ENCODE peak calls at places on chromosomes 16 and 17, in five cellular contexts. A is stomach; H is NB4; L is body of pancreas; T is CD8-positive, alpha-beta T cell. Y is an unnamed sample.

GRCh38 chr16:54928421-54929089 is 2.1 kb upstream of the IRX5 start:
- DNase-seq in A (peak), H (peak), L (peak), T (no peak), Y (peak)

GRCh38 chr17:58669853-58670252 is 22.0 kb downstream of the TEX14 start:
- DNase-seq in A (no peak), H (no peak), L (no peak), T (no peak), Y (no peak)

GRCh38 chr17:28345420-28346198 is 10.0 kb downstream of the TNFAIP1 start:
- DNase-seq in A (peak), H (no peak), L (peak), T (no peak), Y (no peak)

GRCh38 chr17:42459256-42459982 is 741 bp downstream of the ATP6V0A1 start:
- DNase-seq in A (peak), H (peak), L (peak), T (no peak), Y (no peak)

GRCh38 chr16:10388987-10389386 is 3.1 kb downstream of the ATF7IP2 start:
- DNase-seq in A (no peak), H (no peak), L (no peak), T (no peak), Y (no peak)

GRCh38 chr16:29738514-29738913 is 7.3 kb downstream of the C16orf54 start:
- DNase-seq in A (no peak), H (peak), L (no peak), T (peak), Y (peak)

GRCh38 chr16:75301804-75302203 is 50.4 kb upstream of the BCAR1 start:
- DNase-seq in A (no peak), H (no peak), L (no peak), T (no peak), Y (no peak)

GRCh38 chr16:68146583-68146982 is 61.4 kb downstream of the NFATC3 start:
- DNase-seq in A (no peak), H (peak), L (no peak), T (no peak), Y (no peak)

GRCh38 chr17:39973496-39973895 is 7.1 kb upstream of the PSMD3 start:
- DNase-seq in A (no peak), H (no peak), L (no peak), T (no peak), Y (no peak)

GRCh38 chr17:79633154-79633553 is 22.3 kb upstream of the RBFOX3 start:
- DNase-seq in A (peak), H (no peak), L (no peak), T (no peak), Y (no peak)

GRCh38 chr17:34750004-34750403 is 170.6 kb downstream of the TMEM132E start:
- DNase-seq in A (no peak), H (no peak), L (no peak), T (no peak), Y (peak)

GRCh38 chr17:19539841-19540311 is 6.2 kb downstream of the SLC47A1 start:
- DNase-seq in A (no peak), H (no peak), L (no peak), T (no peak), Y (no peak)

GRCh38 chr16:80569440-80570105 is 28.8 kb downstream of the DYNLRB2 start:
- DNase-seq in A (no peak), H (no peak), L (no peak), T (peak), Y (no peak)

GRCh38 chr16:14071576-14072271 is 605 bp downstream of the MRTFB start:
- DNase-seq in A (no peak), H (peak), L (no peak), T (no peak), Y (no peak)

GRCh38 chr16:14070555-14070876 is 603 bp upstream of the MRTFB start:
- DNase-seq in A (no peak), H (no peak), L (no peak), T (no peak), Y (no peak)

GRCh38 chr16:14070877-14071575 is at the start of gene MRTFB:
- DNase-seq in A (peak), H (peak), L (peak), T (peak), Y (peak)

GRCh38 chr16:14074544-14074943 is 3.4 kb downstream of the MRTFB start:
- DNase-seq in A (no peak), H (no peak), L (no peak), T (no peak), Y (no peak)

DNA sequence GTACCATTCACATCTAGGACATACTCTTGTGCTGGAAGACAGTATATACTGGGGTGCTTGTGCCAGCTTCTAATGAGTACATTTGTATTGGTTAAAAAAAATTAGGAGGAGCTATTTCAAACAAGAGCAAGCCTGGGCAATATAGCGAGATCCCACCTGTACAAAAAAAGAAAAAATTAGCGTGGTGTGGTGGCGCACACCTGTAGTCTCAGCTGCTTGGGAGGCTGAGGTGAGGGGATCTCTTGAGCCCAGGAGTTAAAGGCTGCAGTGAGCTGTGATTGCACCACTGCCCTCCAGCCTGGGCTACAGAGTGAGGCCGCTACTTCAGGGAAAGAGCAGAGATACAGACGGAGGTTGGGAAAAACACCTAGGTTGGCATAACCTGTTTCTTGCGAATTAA is 1.2 kb downstream of the MRTFB start:
- DNase-seq in A (no peak), H (no peak), L (peak), T (no peak), Y (no peak)
- H3K4me3 ChIP-seq in A (peak), H (peak), L (no peak), T (no peak), Y (peak)

GRCh38 chr16:53042235-53042645 is 10.5 kb downstream of the CHD9NB start:
- DNase-seq in A (no peak), H (no peak), L (no peak), T (no peak), Y (no peak)

GRCh38 chr16:53043462-53043861 is 9.2 kb downstream of the CHD9NB start:
- DNase-seq in A (no peak), H (no peak), L (no peak), T (no peak), Y (no peak)

GRCh38 chr16:53041196-53041977 is 11.3 kb downstream of the CHD9NB start:
- DNase-seq in A (peak), H (peak), L (peak), T (no peak), Y (no peak)

GRCh38 chr16:53045554-53046250 is 7.0 kb downstream of the CHD9NB start:
- DNase-seq in A (peak), H (no peak), L (peak), T (no peak), Y (no peak)

DNA sequence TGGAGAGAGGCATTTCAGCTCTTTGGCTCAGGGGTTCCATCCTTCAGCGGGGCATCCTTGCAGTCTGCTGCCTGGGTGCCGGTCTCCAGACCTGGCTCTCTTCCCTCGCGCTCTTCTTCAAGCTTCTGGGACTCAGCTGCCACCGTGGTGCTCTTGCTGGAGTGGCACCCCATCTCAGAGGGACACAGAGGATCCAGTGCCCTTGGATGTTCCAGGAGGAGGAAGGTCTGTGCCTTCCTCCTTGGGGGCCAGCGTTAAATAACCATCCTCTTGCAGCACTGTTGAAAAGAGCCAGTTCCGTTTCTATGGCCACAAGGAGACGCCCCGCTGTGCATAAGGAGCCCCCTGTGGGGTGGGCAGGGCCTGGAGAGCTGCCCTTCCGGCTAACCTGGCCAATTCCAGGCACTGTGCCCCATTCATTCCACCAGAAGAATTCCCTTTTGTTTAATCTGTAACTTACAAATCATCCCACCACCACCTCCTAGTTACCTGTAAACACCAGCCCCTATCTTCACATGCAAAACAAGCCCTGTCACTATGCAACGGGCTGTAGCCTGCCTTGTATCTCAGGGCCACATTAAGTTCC is 8.6 kb downstream of the CHD9NB start:
- DNase-seq in A (no peak), H (no peak), L (peak), T (no peak), Y (no peak)
- H3K4me3 ChIP-seq in A (peak), H (no peak), L (no peak), T (no peak), Y (no peak)

DNA sequence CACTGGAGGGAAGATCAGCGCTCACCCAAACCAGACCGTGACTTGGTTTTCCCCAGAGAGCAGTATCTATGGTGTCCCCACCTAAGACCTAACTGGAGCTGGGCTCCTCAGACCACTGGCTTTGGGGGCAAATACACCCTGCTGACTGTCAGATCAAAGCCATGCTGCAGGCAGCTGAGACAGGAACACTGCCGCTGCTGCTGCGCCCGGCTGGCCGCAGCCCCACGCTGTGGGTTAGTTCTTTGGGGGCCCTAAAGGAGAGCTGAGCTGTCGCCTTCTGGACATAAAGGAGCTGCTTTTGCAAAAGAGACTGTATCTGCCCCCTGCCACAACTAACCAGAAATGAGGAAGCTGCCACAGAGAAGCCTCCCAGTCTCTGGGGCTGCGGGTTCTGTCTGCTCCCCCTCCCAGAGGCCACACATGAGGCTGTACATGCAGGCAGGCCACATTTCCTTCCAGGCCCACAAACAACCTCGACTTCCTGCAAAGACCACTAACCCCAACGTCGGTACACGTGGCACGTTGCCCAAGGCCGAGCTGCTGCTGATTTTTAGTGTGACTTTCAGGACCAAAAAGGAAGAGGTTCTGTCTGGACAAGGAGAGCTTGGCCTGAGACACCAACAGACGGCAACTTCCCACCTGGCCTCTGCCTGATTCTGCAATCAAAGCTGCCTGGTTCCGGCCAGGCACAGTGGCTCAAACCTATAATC is 18.2 kb upstream of the ABR start:
- DNase-seq in A (peak), H (peak), L (peak), T (peak), Y (peak)
- H3K4me3 ChIP-seq in A (no peak), H (peak), L (no peak), T (peak), Y (peak)

DNA sequence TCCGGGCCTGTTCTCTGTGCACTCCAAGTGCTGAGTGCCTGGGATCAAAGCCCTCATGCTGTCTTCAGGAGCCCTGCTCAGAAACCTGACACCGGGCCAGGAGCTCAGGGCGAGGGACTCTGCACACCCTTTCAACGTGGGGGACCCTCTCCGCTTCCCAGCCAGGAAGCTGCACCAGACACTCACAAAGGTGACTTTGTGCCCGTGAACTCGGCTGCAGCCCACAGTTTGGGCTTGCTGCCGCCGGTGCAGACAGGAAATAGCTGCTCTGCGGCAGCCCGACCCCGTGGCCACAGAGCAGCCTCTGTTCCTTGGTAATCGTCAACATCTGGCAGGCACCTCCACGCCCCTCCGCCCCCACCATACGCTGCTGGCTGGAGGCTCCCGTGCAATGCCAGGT is 93.4 kb upstream of the METRNL start:
- DNase-seq in A (peak), H (no peak), L (peak), T (peak), Y (peak)
- H3K4me3 ChIP-seq in A (no peak), H (no peak), L (no peak), T (peak), Y (no peak)

GRCh38 chr16:3695610-3696369 is 21.5 kb downstream of the TRAP1 start:
- DNase-seq in A (peak), H (peak), L (peak), T (no peak), Y (no peak)

GRCh38 chr16:3702082-3702481 is 15.2 kb downstream of the TRAP1 start:
- DNase-seq in A (no peak), H (no peak), L (no peak), T (no peak), Y (no peak)

GRCh38 chr16:3691778-3692177 is 25.5 kb downstream of the TRAP1 start:
- DNase-seq in A (no peak), H (no peak), L (no peak), T (no peak), Y (no peak)

GRCh38 chr16:3698941-3699340 is 18.4 kb downstream of the TRAP1 start:
- DNase-seq in A (no peak), H (peak), L (no peak), T (no peak), Y (peak)

DNA sequence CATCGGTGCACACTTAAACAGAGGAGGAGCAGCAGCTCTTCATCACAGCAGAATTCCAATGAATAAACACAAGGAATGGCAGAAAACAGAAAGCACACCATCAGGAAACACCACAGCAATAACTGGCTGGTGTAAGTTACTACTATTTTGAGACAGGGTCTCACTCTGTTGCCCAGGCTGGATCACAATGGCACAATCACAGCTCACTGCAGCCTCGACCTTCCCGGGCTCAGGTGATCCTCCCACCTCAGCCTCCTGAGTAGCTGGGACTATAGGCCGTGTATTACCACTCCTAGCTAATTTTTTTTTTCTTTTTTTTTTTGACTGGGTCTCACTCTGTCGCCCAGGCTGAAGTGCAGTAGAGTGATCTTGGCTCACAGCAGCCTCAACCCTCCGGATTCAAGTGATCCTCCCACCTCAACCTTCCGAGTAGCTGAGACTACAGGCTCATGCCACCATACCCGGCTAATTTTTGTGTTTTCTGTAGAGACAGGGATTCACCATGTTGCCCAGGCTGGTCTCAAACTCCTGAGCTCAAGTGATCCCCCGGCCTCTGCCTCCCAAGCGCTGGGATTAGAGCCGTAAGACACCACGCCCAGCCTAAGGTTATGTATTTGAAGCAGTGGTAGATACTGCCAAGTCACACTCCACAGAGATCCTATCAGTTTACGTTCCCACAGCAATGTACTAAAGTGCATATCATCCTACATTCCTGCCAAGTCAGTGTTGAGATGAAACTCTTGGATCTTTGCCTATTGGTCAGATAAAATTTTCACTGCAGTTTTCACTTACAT is 20.7 kb downstream of the TRAP1 start:
- DNase-seq in A (peak), H (no peak), L (no peak), T (no peak), Y (no peak)
- H3K4me3 ChIP-seq in A (no peak), H (no peak), L (no peak), T (no peak), Y (no peak)

GRCh38 chr17:16285646-16286008 is 67.6 kb downstream of the CENPV start:
- DNase-seq in A (no peak), H (no peak), L (no peak), T (no peak), Y (no peak)
- H3K4me3 ChIP-seq in A (peak), H (peak), L (no peak), T (peak), Y (peak)

Y was measured in Jurkat, Clone E6-1.